ENCODE peak calls at places on chromosomes 3 and 15, in five cellular contexts. T is activated naive CD8-positive, alpha-beta T cell treated with anti-CD3 and anti-CD28 coated beads for 36 hours; D is stimulated activated CD8-positive, alpha-beta memory T cell treated with anti-CD3 and anti-CD28 coated beads, Interleukin-15, amount 100 ng/mL, for 24 hours; P is activated CD4-positive, alpha-beta T cell treated with anti-CD3 and anti-CD28 coated beads, Interleukin-2, amount 10 ng/mL, durations not matched to agents 7 days and 5 days; A is Peyer's patch. G is an unnamed sample.

GRCh38 chr3:153734777-153735551 is 386.2 kb upstream of the ARHGEF26 start:
- DNase-seq in T (no peak), D (no peak), P (no peak), A (no peak), G (no peak)

GRCh38 chr3:144390786-144391185 is 419.2 kb downstream of the DIPK2A start:
- DNase-seq in T (no peak), D (no peak), P (no peak), A (no peak), G (no peak)

GRCh38 chr15:90482124-90483011 is 47.4 kb upstream of the CRTC3 start:
- DNase-seq in T (peak), D (no peak), P (peak), A (no peak), G (peak)

GRCh38 chr3:131221731-131222130 is 159.8 kb upstream of the NUDT16 start:
- DNase-seq in T (no peak), D (no peak), P (no peak), A (no peak), G (peak)

GRCh38 chr3:125300416-125300815 is 74.7 kb downstream of the ZNF148 start:
- DNase-seq in T (no peak), D (no peak), P (no peak), A (no peak), G (no peak)

GRCh38 chr3:34408088-34408487 is 609.7 kb downstream of the PDCD6IP start:
- DNase-seq in T (no peak), D (no peak), P (no peak), A (no peak), G (no peak)

GRCh38 chr15:85379403-85380131 is 836 bp upstream of the AKAP13 start:
- DNase-seq in T (peak), D (no peak), P (peak), A (peak), G (peak)

GRCh38 chr3:130854208-130854864 is 39.5 kb upstream of the ATP2C1 start:
- DNase-seq in T (no peak), D (no peak), P (no peak), A (no peak), G (no peak)

GRCh38 chr3:64388886-64389285 is 163.6 kb upstream of the PRICKLE2 start:
- DNase-seq in T (no peak), D (no peak), P (no peak), A (no peak), G (no peak)

GRCh38 chr3:23969393-23969792 is 24.3 kb downstream of the NR1D2 start:
- DNase-seq in T (no peak), D (no peak), P (no peak), A (no peak), G (no peak)

GRCh38 chr15:29904731-29905417 is 82.6 kb upstream of the TJP1 start:
- DNase-seq in T (no peak), D (no peak), P (no peak), A (no peak), G (no peak)

GRCh38 chr15:83475551-83475950 is 28.4 kb downstream of the SH3GL3 start:
- DNase-seq in T (no peak), D (no peak), P (no peak), A (no peak), G (peak)

GRCh38 chr3:144187531-144188230 is 216.1 kb downstream of the DIPK2A start:
- DNase-seq in T (no peak), D (no peak), P (no peak), A (no peak), G (no peak)

GRCh38 chr3:160040181-160040580 is 51.5 kb downstream of the IL12A start:
- DNase-seq in T (no peak), D (no peak), P (no peak), A (no peak), G (no peak)

GRCh38 chr3:172065534-172065933 is 26.2 kb downstream of the FNDC3B start:
- DNase-seq in T (no peak), D (no peak), P (no peak), A (no peak), G (peak)

GRCh38 chr15:38168472-38169057 is 84.1 kb upstream of the SPRED1 start:
- DNase-seq in T (no peak), D (no peak), P (no peak), A (no peak), G (no peak)

GRCh38 chr3:66297260-66297863 is 76.6 kb downstream of the SLC25A26 start:
- DNase-seq in T (no peak), D (no peak), P (no peak), A (no peak), G (no peak)

G was measured in Daoy.